ENCODE peak calls at places on chromosome 5, in six cellular contexts. W is neural progenitor cell, R is WTC11, P is choroid plexus epithelial cell, B is AG09309, Y is retinal pigment epithelial cell. V is an unnamed sample.

GRCh38 chr5:62093411-62093810 is 212.6 kb upstream of the KIF2A start:
- DNase-seq in B (no peak), P (no peak), Y (no peak), R (no peak), W (no peak), V (no peak)

GRCh38 chr5:149166128-149166527 is 24.8 kb downstream of the ABLIM3 start:
- DNase-seq in B (peak), Y (no peak), W (no peak), R (no peak), P (no peak), V (no peak)

GRCh38 chr5:78495800-78496199 is 135.4 kb downstream of the SCAMP1 start:
- DNase-seq in R (peak), B (no peak), Y (no peak), P (no peak), W (no peak), V (no peak)

GRCh38 chr5:165457854-165458481 is 1952.5 kb downstream of the MAT2B start:
- DNase-seq in P (peak), R (peak), Y (peak), B (no peak), W (peak), V (no peak)

GRCh38 chr5:119304439-119304838 is 51.4 kb upstream of the TNFAIP8 start:
- DNase-seq in B (no peak), Y (no peak), W (no peak), P (peak), R (no peak), V (no peak)

GRCh38 chr5:22611327-22611726 is 241.8 kb downstream of the CDH12 start:
- DNase-seq in B (no peak), P (no peak), Y (no peak), W (peak), R (no peak), V (no peak)

GRCh38 chr5:72955143-72955767 is 586 bp upstream of the FCHO2 start:
- DNase-seq in Y (peak), W (peak), P (peak), B (no peak), R (peak), V (no peak)

GRCh38 chr5:62143268-62144229 is 162.5 kb upstream of the KIF2A start:
- DNase-seq in B (peak), R (no peak), Y (no peak), W (peak), P (peak), V (no peak)

GRCh38 chr5:96601811-96602244 is 60.3 kb upstream of the CAST start:
- DNase-seq in B (peak), Y (no peak), P (peak), W (peak), R (peak), V (peak)

GRCh38 chr5:178690208-178690607 is 40.3 kb downstream of the ZNF354A start:
- DNase-seq in B (no peak), R (no peak), P (peak), Y (no peak), W (no peak), V (no peak)

GRCh38 chr5:147568710-147569109 is 58.8 kb upstream of the DPYSL3 start:
- DNase-seq in R (no peak), P (no peak), Y (no peak), W (peak), B (no peak), V (no peak)

GRCh38 chr5:151107738-151108520 is 27.1 kb upstream of the TNIP1 start:
- DNase-seq in P (peak), W (no peak), Y (no peak), R (no peak), B (no peak), V (no peak)

GRCh38 chr5:45862763-45863162 is 166.6 kb upstream of the HCN1 start:
- DNase-seq in B (no peak), Y (no peak), P (no peak), W (no peak), R (no peak), V (no peak)

GRCh38 chr5:159469496-159470370 is 139.4 kb upstream of the IL12B start:
- DNase-seq in R (no peak), W (peak), B (no peak), P (no peak), Y (peak), V (no peak)

GRCh38 chr5:91101777-91102379 is 281.2 kb downstream of the ARRDC3 start:
- DNase-seq in B (peak), W (peak), P (peak), Y (peak), R (peak), V (peak)

GRCh38 chr5:136458481-136458880 is 93.1 kb upstream of the TRPC7 start:
- DNase-seq in W (no peak), B (no peak), Y (no peak), P (no peak), R (no peak), V (no peak)

GRCh38 chr5:169629847-169630548 is 7.1 kb upstream of the DOCK2 start:
- DNase-seq in P (peak), Y (peak), B (peak), R (no peak), W (no peak), V (no peak)

GRCh38 chr5:29697786-29698414 is 1495.6 kb upstream of the CDH6 start:
- DNase-seq in B (no peak), W (peak), R (no peak), Y (peak), P (peak), V (no peak)

GRCh38 chr5:60540855-60541805 is 158.8 kb downstream of the DEPDC1B start:
- DNase-seq in Y (no peak), P (peak), R (no peak), W (peak), B (peak), V (peak)

GRCh38 chr5:115392611-115393010 is 96.2 kb upstream of the CCDC112 start:
- DNase-seq in W (no peak), R (no peak), P (no peak), Y (no peak), B (peak), V (no peak)

GRCh38 chr5:115387816-115388215 is 91.4 kb upstream of the CCDC112 start:
- DNase-seq in R (no peak), P (no peak), W (no peak), B (no peak), Y (no peak), V (no peak)

GRCh38 chr5:115389074-115389798 is 92.8 kb upstream of the CCDC112 start:
- DNase-seq in P (peak), B (no peak), W (no peak), R (no peak), Y (no peak), V (no peak)

GRCh38 chr5:115391780-115392179 is 95.3 kb upstream of the CCDC112 start:
- DNase-seq in W (no peak), Y (no peak), R (no peak), B (no peak), P (no peak), V (no peak)

DNA sequence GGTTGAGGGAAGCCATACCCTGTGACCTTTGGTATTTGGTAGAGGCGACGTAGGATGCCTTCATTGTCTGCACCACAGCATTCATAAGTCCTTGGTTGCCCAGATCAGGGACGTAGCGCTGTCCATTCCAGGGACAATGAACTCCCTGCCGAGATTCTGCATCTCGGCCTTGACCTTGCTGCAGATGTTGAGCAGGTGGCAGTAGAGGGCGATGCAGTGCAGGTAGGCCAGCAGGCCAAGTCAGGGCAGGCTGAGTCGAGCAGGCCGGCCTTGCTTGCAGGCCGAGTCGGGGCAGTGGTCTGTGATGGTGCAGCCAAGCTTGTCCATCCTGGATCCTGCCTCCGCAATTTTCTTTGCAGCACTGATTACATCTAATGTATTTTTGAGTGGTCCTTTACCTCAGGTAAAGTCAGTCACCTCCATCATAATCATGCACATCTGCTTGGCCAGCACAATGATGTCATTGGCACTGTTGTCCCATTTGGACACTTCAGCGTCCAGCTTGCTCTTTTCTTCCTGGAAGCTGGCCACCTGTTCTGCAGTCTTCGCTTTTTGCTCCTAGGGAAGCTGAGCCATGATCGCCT is 93.4 kb upstream of the CCDC112 start:
- DNase-seq in Y (no peak), W (no peak), P (no peak), B (no peak), R (peak), V (no peak)
- TF ChIP-seq CTCF in Y (no peak), W (no peak), P (no peak), B (no peak), R (no peak), V (peak)

GRCh38 chr5:55920784-55921183 is 69.6 kb downstream of the IL31RA start:
- DNase-seq in R (no peak), W (no peak), P (peak), B (no peak), Y (no peak), V (no peak)
- TF ChIP-seq CTCF in R (no peak), W (no peak), P (peak), B (peak), Y (peak), V (peak)

GRCh38 chr5:141384471-141385267 is 2.1 kb downstream of the PCDHGA7 start:
- DNase-seq in B (no peak), P (no peak), W (no peak), R (no peak), Y (no peak), V (no peak)

GRCh38 chr5:141388661-141389060 is 1.2 kb downstream of the PCDHGB4 start:
- DNase-seq in R (no peak), P (no peak), W (no peak), Y (no peak), B (no peak), V (no peak)

GRCh38 chr5:141383345-141383744 is 803 bp downstream of the PCDHGA7 start:
- DNase-seq in P (no peak), W (no peak), R (no peak), B (no peak), Y (no peak), V (no peak)

DNA sequence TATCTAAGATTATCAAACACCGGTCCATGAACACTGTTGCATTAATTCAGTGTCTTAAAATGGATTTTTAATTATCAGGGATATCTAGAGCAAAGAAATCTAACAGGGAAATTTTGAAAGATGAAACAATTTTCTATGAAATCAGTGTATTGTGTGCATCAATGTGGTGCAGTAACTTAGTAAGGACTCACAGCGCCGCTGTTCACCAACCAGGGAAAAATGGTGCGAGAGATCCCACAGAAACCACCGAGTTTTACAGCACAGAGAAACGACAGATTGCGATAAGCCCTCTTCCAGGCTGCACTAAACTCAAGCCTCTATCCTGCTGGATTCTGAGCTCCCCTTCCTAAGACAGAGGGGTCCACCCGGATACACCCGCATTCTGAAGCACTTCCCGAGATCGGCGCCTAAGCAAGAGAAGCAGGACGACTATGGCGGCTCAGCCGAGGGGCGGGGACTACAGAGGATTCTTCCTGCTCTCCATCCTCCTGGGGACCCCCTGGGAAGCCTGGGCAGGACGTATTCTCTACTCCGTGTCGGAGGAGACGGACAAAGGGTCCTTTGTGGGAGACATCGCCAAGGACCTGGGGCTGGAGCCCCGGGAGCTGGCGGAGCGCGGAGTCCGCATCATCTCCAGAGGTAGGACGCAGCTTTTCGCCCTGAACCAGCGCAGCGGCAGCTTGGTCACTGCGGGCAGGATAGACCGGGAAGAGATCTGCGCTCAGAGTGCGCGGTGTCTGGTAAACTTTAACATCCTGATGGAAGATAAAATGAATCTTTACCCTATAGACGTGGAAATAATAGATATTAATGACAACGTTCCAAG is at the start of gene PCDHGA7:
- DNase-seq in W (no peak), R (no peak), Y (no peak), P (peak), B (no peak), V (no peak)
- TF ChIP-seq CTCF in W (no peak), R (no peak), Y (peak), P (peak), B (peak), V (no peak)

GRCh38 chr5:171946382-171946781 is 60.1 kb downstream of the FBXW11 start:
- DNase-seq in R (no peak), B (no peak), W (no peak), Y (no peak), P (no peak), V (no peak)
- TF ChIP-seq CTCF in R (no peak), B (no peak), W (peak), Y (peak), P (no peak), V (no peak)

DNA sequence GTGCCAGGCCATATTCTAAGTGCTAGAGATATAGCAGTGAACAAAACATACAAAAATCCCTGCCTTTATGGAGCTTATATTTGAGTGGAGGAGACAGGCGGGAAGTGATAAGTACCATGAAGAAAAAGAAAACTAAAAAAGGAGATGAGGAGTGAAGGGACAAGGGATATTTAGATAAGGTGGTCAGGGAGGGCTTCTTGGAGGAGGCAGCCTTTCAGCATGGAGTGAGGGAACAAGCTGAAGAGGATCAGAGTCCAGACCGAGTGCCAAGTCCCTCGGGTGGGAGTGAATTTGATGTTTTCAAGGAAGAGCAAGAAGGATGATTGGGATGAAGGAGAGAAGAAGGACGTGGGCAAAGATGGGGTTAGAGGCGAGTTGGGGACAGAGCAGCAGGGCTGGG is 190.5 kb downstream of the FSTL4 start:
- DNase-seq in B (no peak), P (no peak), R (no peak), Y (no peak), W (no peak), V (no peak)
- TF ChIP-seq CTCF in B (no peak), P (no peak), R (no peak), Y (no peak), W (no peak), V (no peak)

V was measured in GM06990.